ENCODE peak calls at places on chromosome 16, in seven cellular contexts. D, Q, R, K, P, Y and O are unnamed samples.

GRCh38 chr16:87851601-87852000 is 17.7 kb downstream of the SLC7A5 start:
- DNase-seq in D (no peak), Q (no peak), R (no peak), K (no peak), P (no peak), Y (no peak), O (no peak)

GRCh38 chr16:75506567-75506966 is 11.3 kb upstream of the CHST6 start:
- DNase-seq in D (no peak), Q (peak; percentile 87), R (no peak), K (no peak), P (peak; percentile 66), Y (no peak), O (peak; percentile 15)

GRCh38 chr16:84844049-84844350 is 24.2 kb downstream of the CRISPLD2 start:
- DNase-seq in D (no peak), Q (no peak), R (no peak), K (no peak), P (no peak), Y (peak; percentile 58), O (no peak)

GRCh38 chr16:77213542-77214108 is 14.4 kb downstream of the SYCE1L start:
- DNase-seq in D (no peak), Q (peak; percentile 83), R (no peak), K (no peak), P (peak; percentile 72), Y (no peak), O (peak; percentile 74)

GRCh38 chr16:27780468-27781194 is 230.7 kb downstream of the KATNIP start:
- DNase-seq in D (no peak), Q (no peak), R (no peak), K (no peak), P (no peak), Y (no peak), O (no peak)

GRCh38 chr16:21656795-21657768 is 4.7 kb upstream of the IGSF6 start:
- DNase-seq in D (peak; percentile 36), Q (peak; percentile 45), R (no peak), K (no peak), P (no peak), Y (no peak), O (no peak)

GRCh38 chr16:73142069-73142880 is 94.3 kb upstream of the ZFHX3 start:
- DNase-seq in D (no peak), Q (no peak), R (no peak), K (no peak), P (no peak), Y (no peak), O (no peak)

GRCh38 chr16:71927383-71927782 is 32.1 kb downstream of the IST1 start:
- DNase-seq in D (no peak), Q (peak; percentile 77), R (peak; percentile 43), K (no peak), P (peak; percentile 85), Y (peak; percentile 25), O (no peak)

GRCh38 chr16:74029122-74029805 is 267.4 kb upstream of the PSMD7 start:
- DNase-seq in D (no peak), Q (no peak), R (no peak), K (no peak), P (no peak), Y (no peak), O (no peak)

GRCh38 chr16:53768593-53768992 is 64.6 kb downstream of the FTO start:
- DNase-seq in D (no peak), Q (peak; percentile 96), R (no peak), K (no peak), P (no peak), Y (no peak), O (no peak)

GRCh38 chr16:27543801-27544200 is 5.9 kb downstream of the GTF3C1 start:
- DNase-seq in D (no peak), Q (no peak), R (no peak), K (no peak), P (no peak), Y (no peak), O (no peak)

GRCh38 chr16:88326611-88327485 is 55.9 kb upstream of the ZNF469 start:
- DNase-seq in D (no peak), Q (no peak), R (no peak), K (no peak), P (no peak), Y (no peak), O (peak; percentile 73)

GRCh38 chr16:31297496-31297895 is 37.7 kb downstream of the ITGAM start:
- DNase-seq in D (no peak), Q (no peak), R (no peak), K (no peak), P (no peak), Y (no peak), O (peak; percentile 62)

GRCh38 chr16:73956592-73957495 is 339.8 kb upstream of the PSMD7 start:
- DNase-seq in D (peak; percentile 76), Q (peak; percentile 78), R (peak; percentile 44), K (no peak), P (peak; percentile 48), Y (peak; percentile 21), O (no peak)

GRCh38 chr16:68395167-68395786 is 53.0 kb downstream of the SMPD3 start:
- DNase-seq in D (no peak), Q (no peak), R (no peak), K (no peak), P (no peak), Y (no peak), O (no peak)

GRCh38 chr16:4507588-4508345 is 30.8 kb downstream of the CDIP1 start:
- DNase-seq in D (no peak), Q (no peak), R (no peak), K (no peak), P (no peak), Y (no peak), O (no peak)

GRCh38 chr16:4508806-4509205 is 29.8 kb downstream of the CDIP1 start:
- DNase-seq in D (no peak), Q (no peak), R (no peak), K (no peak), P (no peak), Y (no peak), O (no peak)

GRCh38 chr16:4505356-4506153 is 29.4 kb downstream of the HMOX2 start:
- DNase-seq in D (no peak), Q (no peak), R (no peak), K (no peak), P (no peak), Y (no peak), O (no peak)

GRCh38 chr16:4509420-4509819 is 29.2 kb downstream of the CDIP1 start:
- DNase-seq in D (no peak), Q (no peak), R (no peak), K (no peak), P (no peak), Y (no peak), O (no peak)

DNA sequence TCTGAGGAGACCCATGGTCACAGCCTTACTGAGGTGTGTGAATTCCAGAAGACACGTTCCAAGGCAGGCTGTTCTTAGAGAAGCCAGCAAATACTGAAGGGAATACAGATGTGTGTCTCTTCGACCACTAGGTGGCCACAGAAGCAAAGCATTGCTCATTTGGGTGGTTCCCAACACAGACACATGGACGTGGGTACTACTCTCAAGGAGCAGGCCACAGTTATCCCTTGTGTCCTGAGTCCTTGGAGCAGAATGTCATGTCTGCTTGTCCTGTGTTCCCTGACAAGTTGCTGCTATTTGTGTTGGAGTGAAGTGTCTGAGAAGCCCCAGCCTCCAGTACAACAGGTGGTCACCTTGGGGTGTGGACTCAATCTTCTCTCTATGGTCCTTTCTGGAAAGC is 30.3 kb downstream of the HMOX2 start:
- DNase-seq in D (peak; percentile 44), Q (peak; percentile 67), R (no peak), K (no peak), P (peak; percentile 64), Y (no peak), O (no peak)
- TF ChIP-seq CTCF in D (peak; percentile 88), Q (peak; percentile 88), R (peak; percentile 63), K (peak; percentile 64), P (peak; percentile 71), Y (peak; percentile 82), O (peak; percentile 93)

GRCh38 chr16:14486520-14487303 is 143.3 kb downstream of the PARN start:
- DNase-seq in D (peak; percentile 14), Q (peak; percentile 94), R (peak; percentile 83), K (peak; percentile 97), P (peak; percentile 88), Y (peak; percentile 53), O (peak; percentile 79)

GRCh38 chr16:14487579-14487978 is 142.5 kb downstream of the PARN start:
- DNase-seq in D (no peak), Q (no peak), R (no peak), K (peak; percentile 70), P (no peak), Y (no peak), O (no peak)

GRCh38 chr16:14491831-14492529 is 138.1 kb downstream of the PARN start:
- DNase-seq in D (no peak), Q (no peak), R (no peak), K (peak; percentile 39), P (no peak), Y (no peak), O (no peak)

GRCh38 chr16:14490281-14490680 is 139.8 kb downstream of the PARN start:
- DNase-seq in D (no peak), Q (no peak), R (no peak), K (peak; percentile 70), P (no peak), Y (no peak), O (no peak)

DNA sequence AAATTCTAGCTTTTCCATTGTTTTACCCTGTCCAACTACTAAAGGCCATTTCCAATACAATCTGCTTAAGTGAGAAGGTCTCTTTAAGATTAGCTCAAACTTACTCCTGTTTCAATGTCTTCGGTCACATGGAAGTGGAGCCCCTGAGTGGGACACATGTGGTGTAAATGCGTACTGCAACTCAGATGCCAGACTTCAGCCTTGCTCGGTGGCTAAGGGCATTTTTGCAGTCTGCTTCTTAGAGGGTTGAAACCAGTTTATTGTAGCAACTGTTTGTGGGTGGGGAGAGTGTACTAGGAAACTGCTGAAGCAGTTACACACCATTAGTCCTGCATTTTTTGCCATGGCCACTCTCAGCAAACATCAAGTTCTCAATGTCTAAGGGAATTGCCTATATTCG is 140.6 kb downstream of the PARN start:
- DNase-seq in D (no peak), Q (no peak), R (no peak), K (peak; percentile 45), P (no peak), Y (no peak), O (no peak)
- TF ChIP-seq CTCF in D (peak; percentile 49), Q (peak; percentile 53), R (no peak), K (no peak), P (no peak), Y (peak; percentile 20), O (peak; percentile 20)

GRCh38 chr16:79997257-79997656 is 396.7 kb upstream of the MAF start:
- DNase-seq in D (peak; percentile 16), Q (no peak), R (no peak), K (no peak), P (no peak), Y (no peak), O (no peak)
- TF ChIP-seq CTCF in D (peak; percentile 55), Q (peak; percentile 72), R (no peak), K (no peak), P (no peak), Y (peak; percentile 6), O (peak; percentile 25)

DNA sequence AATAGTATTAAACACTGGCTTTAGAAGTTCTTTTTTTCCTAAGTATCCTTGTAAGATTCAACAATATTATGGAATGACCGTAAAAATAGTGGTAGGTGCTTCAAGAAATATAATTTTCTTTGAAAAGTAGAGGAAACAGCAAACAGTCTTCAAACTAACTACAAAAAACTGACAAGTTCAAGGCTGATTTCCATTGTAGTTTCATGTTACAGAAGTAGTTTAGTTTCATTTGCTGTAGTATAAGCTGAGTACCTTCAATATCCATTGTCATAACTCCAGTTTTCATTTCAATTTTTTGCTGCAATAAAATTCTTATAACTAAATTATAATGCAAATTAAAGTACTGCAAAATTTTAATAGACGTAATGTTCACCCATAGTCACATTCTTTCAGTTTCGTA is 19.3 kb downstream of the PHKB start:
- DNase-seq in D (no peak), Q (no peak), R (no peak), K (no peak), P (no peak), Y (no peak), O (no peak)
- TF ChIP-seq CTCF in D (no peak), Q (no peak), R (no peak), K (no peak), P (no peak), Y (no peak), O (no peak)